ENCODE peak calls at places on chromosomes 7 and 10, in five cellular contexts. A is prostate gland, O is mammary epithelial cell, K is cardiac muscle cell, H is A549. S is an unnamed sample.

GRCh38 chr7:40808409-40808942 is 673.7 kb downstream of the SUGCT start:
- DNase-seq in H (no peak), K (no peak), O (peak), A (no peak), S (peak)

GRCh38 chr7:3754488-3755365 is 453.7 kb downstream of the SDK1 start:
- DNase-seq in O (no peak), K (no peak), A (no peak), H (no peak), S (no peak)

GRCh38 chr7:90965211-90965610 is 299.0 kb upstream of the FZD1 start:
- DNase-seq in A (no peak), K (no peak), H (no peak), O (peak), S (no peak)

GRCh38 chr7:46854958-46855473 is 726.9 kb downstream of the TNS3 start:
- DNase-seq in A (no peak), O (peak), K (no peak), H (no peak), S (peak)

GRCh38 chr10:115830260-115830970 is 442.6 kb downstream of the GFRA1 start:
- DNase-seq in O (peak), H (no peak), K (no peak), A (no peak), S (peak)

GRCh38 chr10:100998183-100998990 is 1.2 kb upstream of the LZTS2 start:
- DNase-seq in K (peak), O (peak), A (peak), H (peak), S (no peak)

GRCh38 chr7:126768836-126769235 is 483.9 kb downstream of the GRM8 start:
- DNase-seq in K (no peak), O (no peak), H (no peak), A (no peak), S (no peak)

GRCh38 chr7:100678291-100678984 is 4.9 kb downstream of the GNB2 start:
- DNase-seq in H (no peak), A (no peak), O (no peak), K (no peak), S (no peak)

GRCh38 chr7:138245682-138246081 is 169.4 kb downstream of the AKR1D1 start:
- DNase-seq in K (peak), H (no peak), A (no peak), O (no peak), S (no peak)

GRCh38 chr7:117210366-117210765 is 112.5 kb downstream of the WNT2 start:
- DNase-seq in K (no peak), A (no peak), H (no peak), O (no peak), S (no peak)

GRCh38 chr7:36923831-36924555 is 199.7 kb upstream of the AOAH start:
- DNase-seq in H (no peak), O (no peak), K (no peak), A (no peak), S (no peak)

GRCh38 chr10:59586407-59586891 is 123.2 kb downstream of the SLC16A9 start:
- DNase-seq in H (no peak), K (no peak), O (no peak), A (peak), S (no peak)

GRCh38 chr10:119642556-119643111 is 8.5 kb upstream of the BAG3 start:
- DNase-seq in O (peak), A (no peak), K (no peak), H (no peak), S (no peak)

GRCh38 chr10:119640875-119641526 is 10.2 kb upstream of the BAG3 start:
- DNase-seq in K (no peak), O (no peak), A (no peak), H (no peak), S (no peak)

GRCh38 chr10:119644994-119645393 is 6.2 kb upstream of the BAG3 start:
- DNase-seq in H (no peak), O (no peak), A (no peak), K (no peak), S (no peak)

GRCh38 chr10:119643306-119644214 is 7.6 kb upstream of the BAG3 start:
- DNase-seq in A (no peak), K (no peak), O (no peak), H (no peak), S (no peak)

DNA sequence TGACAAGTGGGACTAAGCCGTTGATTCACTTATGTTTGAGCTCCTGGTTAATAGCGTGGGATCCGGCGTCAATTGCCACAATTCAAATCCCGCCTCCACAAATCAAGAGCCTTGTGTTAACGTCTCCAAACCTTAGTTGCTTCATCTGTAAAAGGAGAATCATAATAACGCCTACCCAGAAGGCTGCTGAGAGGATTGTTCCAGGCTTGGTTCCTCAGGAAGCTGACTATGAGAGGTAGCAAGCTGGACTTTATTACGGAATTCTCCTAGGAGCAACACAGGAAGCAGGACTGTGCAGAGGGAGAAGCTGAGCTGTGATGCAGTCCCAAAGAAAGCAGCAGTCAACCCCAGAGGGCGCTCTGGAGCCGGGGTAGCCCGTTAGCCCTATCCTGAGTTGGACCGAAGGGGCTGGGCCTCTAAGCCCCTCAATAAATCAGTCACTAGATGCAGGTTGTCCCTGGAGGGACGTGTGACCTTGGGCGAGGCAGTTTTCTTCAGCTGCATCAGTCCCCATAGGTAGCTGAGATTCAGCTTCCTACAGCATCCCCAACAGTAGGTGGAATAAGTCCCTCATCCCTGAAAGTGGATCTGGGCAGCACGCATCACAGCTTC is 6.9 kb upstream of the BAG3 start:
- DNase-seq in O (no peak), K (no peak), H (no peak), A (no peak), S (no peak)
- TF ChIP-seq CTCF in O (peak), K (peak), H (peak), A (no peak), S (peak)

DNA sequence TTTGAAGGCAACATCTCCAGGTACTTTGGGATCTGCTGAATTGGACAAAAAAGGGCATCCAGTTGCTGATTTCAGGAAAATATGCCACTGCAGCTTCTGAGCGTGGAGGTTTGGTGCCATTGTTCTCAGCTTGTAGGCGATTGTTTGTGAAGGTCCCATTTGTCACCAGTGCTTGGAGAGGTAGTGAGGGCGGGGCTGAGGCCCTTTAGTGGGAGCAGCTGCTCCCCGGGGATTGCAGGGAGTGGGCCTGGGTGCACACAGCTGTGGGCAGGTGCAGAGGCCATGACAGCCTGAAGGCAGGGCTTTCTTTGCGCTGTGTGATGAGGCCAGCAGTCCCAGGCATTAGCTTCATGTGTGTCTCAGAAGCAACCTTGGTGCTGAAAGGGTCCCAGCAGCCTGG is 3.9 kb downstream of the FAM20C start:
- DNase-seq in H (no peak), O (no peak), A (no peak), K (no peak), S (no peak)
- H3K4me3 ChIP-seq in H (no peak), O (no peak), A (no peak), K (no peak), S (no peak)

GRCh38 chr7:69801729-69802688 is 203.7 kb downstream of the AUTS2 start:
- DNase-seq in O (no peak), H (no peak), K (no peak), A (no peak), S (no peak)
- TF ChIP-seq CTCF in O (no peak), H (no peak), K (no peak), A (no peak), S (no peak)

DNA sequence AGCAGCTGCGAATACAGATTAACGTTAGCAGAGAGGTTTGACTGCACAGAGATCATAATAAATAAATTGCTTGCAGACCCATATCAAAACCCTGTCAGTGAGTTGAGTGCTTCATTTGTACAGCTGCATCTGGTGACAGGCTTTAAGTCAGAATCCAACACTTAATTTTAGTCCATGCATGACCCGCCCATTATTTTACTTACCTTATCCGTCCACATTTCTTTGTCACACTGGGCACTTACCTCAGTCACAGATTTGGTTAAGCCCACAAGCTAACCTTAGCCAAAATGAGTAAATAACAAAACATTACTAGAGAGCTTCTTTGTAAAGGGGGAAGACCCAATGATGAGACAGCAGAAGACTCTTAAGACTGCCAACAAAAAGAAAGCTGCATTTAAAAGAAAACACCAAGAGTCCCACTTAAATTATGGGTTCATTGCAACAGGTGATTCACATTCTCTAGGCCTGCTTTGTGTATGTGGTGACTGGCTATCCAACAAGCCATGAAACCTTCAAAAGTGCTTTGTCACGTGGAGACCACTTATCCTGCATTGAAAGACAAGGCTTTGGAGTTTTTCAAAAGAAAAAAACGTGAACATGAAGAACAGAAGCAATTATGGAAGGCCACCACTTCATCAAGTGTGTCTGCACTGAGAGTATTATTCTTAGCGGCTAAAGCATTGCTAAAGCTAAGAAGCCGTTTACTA is 32.2 kb downstream of the PHTF2 start:
- DNase-seq in A (no peak), H (no peak), O (no peak), K (peak), S (no peak)
- H3K4me3 ChIP-seq in A (no peak), H (no peak), O (no peak), K (no peak), S (no peak)

GRCh38 chr10:6700066-6700465 is 120.0 kb upstream of the PRKCQ start:
- DNase-seq in O (no peak), A (no peak), K (no peak), H (no peak), S (no peak)

GRCh38 chr10:6704891-6705290 is 124.8 kb upstream of the PRKCQ start:
- DNase-seq in O (no peak), H (no peak), A (no peak), K (no peak), S (no peak)

GRCh38 chr10:6702030-6702429 is 122.0 kb upstream of the PRKCQ start:
- DNase-seq in O (no peak), A (no peak), K (no peak), H (no peak), S (no peak)

GRCh38 chr10:6699336-6699735 is 119.3 kb upstream of the PRKCQ start:
- DNase-seq in A (no peak), K (no peak), O (no peak), H (no peak), S (no peak)

GRCh38 chr10:6701289-6701688 is 121.2 kb upstream of the PRKCQ start:
- DNase-seq in A (no peak), H (no peak), O (no peak), K (no peak), S (no peak)
- TF ChIP-seq CTCF in A (no peak), H (peak), O (peak), K (no peak), S (no peak)

GRCh38 chr7:143003393-143004051 is 23.4 kb downstream of the OR9A2 start:
- DNase-seq in H (peak), K (peak), A (peak), O (peak), S (no peak)

GRCh38 chr7:143000648-143001047 is 26.3 kb downstream of the OR9A2 start:
- DNase-seq in H (no peak), K (no peak), A (no peak), O (no peak), S (no peak)

GRCh38 chr7:143005632-143006260 is 21.2 kb downstream of the OR9A2 start:
- DNase-seq in O (no peak), H (no peak), A (no peak), K (no peak), S (no peak)

GRCh38 chr7:143002106-143002505 is 24.8 kb downstream of the OR9A2 start:
- DNase-seq in O (peak), A (no peak), H (peak), K (peak), S (no peak)

GRCh38 chr7:143002856-143003255 is 24.1 kb downstream of the OR9A2 start:
- DNase-seq in H (no peak), A (peak), O (no peak), K (no peak), S (no peak)
- H3K4me3 ChIP-seq in H (peak), A (peak), O (no peak), K (no peak), S (no peak)

GRCh38 chr7:75690121-75690523 is 48.6 kb downstream of the HIP1 start:
- DNase-seq in A (no peak), K (no peak), O (no peak), H (no peak), S (no peak)

GRCh38 chr7:75689246-75690099 is 49.3 kb downstream of the HIP1 start:
- DNase-seq in K (no peak), O (no peak), H (no peak), A (no peak), S (no peak)

GRCh38 chr7:75686551-75686950 is 52.2 kb downstream of the HIP1 start:
- DNase-seq in K (no peak), H (no peak), A (no peak), O (no peak), S (no peak)

GRCh38 chr7:75688200-75689136 is 50.3 kb downstream of the HIP1 start:
- DNase-seq in A (no peak), K (no peak), O (no peak), H (no peak), S (no peak)

GRCh38 chr7:75687246-75688088 is 51.3 kb downstream of the HIP1 start:
- DNase-seq in A (no peak), H (no peak), K (no peak), O (no peak), S (no peak)
- TF ChIP-seq CTCF in A (no peak), H (no peak), K (no peak), O (no peak), S (no peak)

DNA sequence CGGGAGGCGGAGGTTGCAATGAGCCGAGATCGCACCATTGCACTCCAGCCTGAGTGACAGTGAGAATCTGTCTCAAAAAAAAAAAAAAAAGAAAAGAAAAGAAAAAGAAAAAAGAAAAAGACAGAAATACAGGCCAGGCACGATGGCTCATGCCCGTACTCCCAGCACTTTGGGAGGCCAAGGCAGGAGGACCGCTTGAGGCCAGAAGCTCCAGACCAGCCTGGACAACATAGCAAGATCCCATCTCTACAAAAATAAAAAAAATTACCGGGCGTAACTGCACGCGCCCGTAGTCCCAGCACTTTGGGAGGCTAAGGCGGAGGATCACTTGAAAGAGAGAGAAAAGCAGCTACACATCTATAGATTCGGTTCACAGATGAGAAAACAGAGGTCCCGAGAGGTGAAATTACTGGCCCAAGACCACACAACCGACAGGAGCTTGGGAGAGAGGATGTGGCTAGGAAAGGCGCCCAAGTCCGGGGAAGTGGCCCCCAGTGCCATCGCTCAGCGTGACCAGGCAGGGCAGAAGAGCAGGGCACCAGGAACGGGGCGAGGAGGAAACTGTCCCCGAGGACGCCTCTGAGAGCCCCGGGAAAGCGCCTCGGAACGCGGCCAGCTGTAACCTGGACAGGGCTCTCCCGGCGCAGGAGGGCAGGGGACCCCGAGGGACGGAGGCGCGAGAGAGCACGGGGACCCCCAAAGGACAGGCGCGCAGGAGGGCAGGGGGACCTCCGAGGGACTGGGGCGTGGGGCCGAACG is 612 bp downstream of the SNX8 start:
- DNase-seq in H (peak), A (peak), K (no peak), O (peak), S (no peak)
- H3K4me3 ChIP-seq in H (peak), A (peak), K (peak), O (peak), S (peak)

GRCh38 chr10:48444861-48445841 is 138.7 kb downstream of the MAPK8 start:
- DNase-seq in O (peak), A (no peak), K (peak), H (no peak), S (no peak)
- TF ChIP-seq CTCF in O (no peak), A (no peak), K (no peak), H (no peak), S (no peak)